ENCODE peak calls at places on chromosome 20, in six cellular contexts. X, G, U, F, T and V are unnamed samples.

GRCh38 chr20:22462975-22463914 is 121.1 kb downstream of the FOXA2 start:
- DNase-seq in X (no peak), G (peak; percentile 70), U (no peak), F (no peak), T (no peak), V (no peak)

GRCh38 chr20:47118201-47118600 is 223.6 kb downstream of the EYA2 start:
- DNase-seq in X (peak; percentile 32), G (no peak), U (no peak), F (no peak), T (no peak), V (no peak)

GRCh38 chr20:1830240-1830639 is 65.0 kb upstream of the SIRPA start:
- DNase-seq in X (peak; percentile 98), G (peak; percentile 86), U (peak; percentile 86), F (peak; percentile 84), T (no peak), V (peak; percentile 99)

GRCh38 chr20:47111576-47111975 is 216.9 kb downstream of the EYA2 start:
- DNase-seq in X (peak; percentile 8), G (no peak), U (no peak), F (no peak), T (no peak), V (no peak)

GRCh38 chr20:25553819-25554296 is 31.5 kb downstream of the NINL start:
- DNase-seq in X (peak; percentile 23), G (no peak), U (no peak), F (no peak), T (no peak), V (no peak)

GRCh38 chr20:31670371-31671228 is 32.9 kb downstream of the COX4I2 start:
- DNase-seq in X (no peak), G (peak; percentile 15), U (peak; percentile 86), F (peak; percentile 86), T (peak; percentile 69), V (no peak)

GRCh38 chr20:57717797-57718196 is 8.0 kb upstream of the PMEPA1 start:
- DNase-seq in X (peak; percentile 78), G (peak; percentile 99), U (no peak), F (no peak), T (no peak), V (no peak)

GRCh38 chr20:10090588-10091166 is 55.9 kb downstream of the ANKEF1 start:
- DNase-seq in X (peak; percentile 51), G (peak; percentile 47), U (no peak), F (peak; percentile 48), T (peak; percentile 13), V (no peak)

GRCh38 chr20:58612021-58612700 is 38.9 kb upstream of the STX16 start:
- DNase-seq in X (peak; percentile 30), G (no peak), U (peak; percentile 53), F (no peak), T (no peak), V (no peak)

GRCh38 chr20:60819511-60819910 is 432.6 kb upstream of the CDH4 start:
- DNase-seq in X (no peak), G (no peak), U (no peak), F (no peak), T (no peak), V (no peak)

GRCh38 chr20:6735913-6736845 is 31.3 kb upstream of the BMP2 start:
- DNase-seq in X (peak; percentile 18), G (no peak), U (no peak), F (peak; percentile 49), T (no peak), V (no peak)

GRCh38 chr20:8066662-8067061 is 47.1 kb upstream of the TMX4 start:
- DNase-seq in X (no peak), G (no peak), U (no peak), F (no peak), T (no peak), V (no peak)

GRCh38 chr20:47568019-47568418 is 66.3 kb downstream of the NCOA3 start:
- DNase-seq in X (peak; percentile 99), G (peak; percentile 83), U (no peak), F (no peak), T (peak; percentile 26), V (no peak)

GRCh38 chr20:17444091-17444490 is 87.1 kb downstream of the BFSP1 start:
- DNase-seq in X (no peak), G (no peak), U (no peak), F (no peak), T (no peak), V (no peak)

GRCh38 chr20:51631011-51631950 is 88.8 kb upstream of the NFATC2 start:
- DNase-seq in X (peak; percentile 99), G (peak; percentile 96), U (no peak), F (no peak), T (peak; percentile 49), V (peak; percentile 92)

GRCh38 chr20:32480361-32481199 is 104.6 kb downstream of the NOL4L start:
- DNase-seq in X (peak; percentile 62), G (no peak), U (peak; percentile 45), F (no peak), T (no peak), V (peak; percentile 78)

GRCh38 chr20:52152921-52153320 is 38.7 kb downstream of the ZFP64 start:
- DNase-seq in X (no peak), G (no peak), U (no peak), F (no peak), T (no peak), V (no peak)

GRCh38 chr20:32969356-32970114 is 34.7 kb downstream of the SUN5 start:
- DNase-seq in X (no peak), G (no peak), U (no peak), F (no peak), T (no peak), V (peak; percentile 73)

GRCh38 chr20:44019638-44020335 is 105.1 kb downstream of the TOX2 start:
- DNase-seq in X (peak; percentile 37), G (no peak), U (no peak), F (no peak), T (no peak), V (peak; percentile 66)

DNA sequence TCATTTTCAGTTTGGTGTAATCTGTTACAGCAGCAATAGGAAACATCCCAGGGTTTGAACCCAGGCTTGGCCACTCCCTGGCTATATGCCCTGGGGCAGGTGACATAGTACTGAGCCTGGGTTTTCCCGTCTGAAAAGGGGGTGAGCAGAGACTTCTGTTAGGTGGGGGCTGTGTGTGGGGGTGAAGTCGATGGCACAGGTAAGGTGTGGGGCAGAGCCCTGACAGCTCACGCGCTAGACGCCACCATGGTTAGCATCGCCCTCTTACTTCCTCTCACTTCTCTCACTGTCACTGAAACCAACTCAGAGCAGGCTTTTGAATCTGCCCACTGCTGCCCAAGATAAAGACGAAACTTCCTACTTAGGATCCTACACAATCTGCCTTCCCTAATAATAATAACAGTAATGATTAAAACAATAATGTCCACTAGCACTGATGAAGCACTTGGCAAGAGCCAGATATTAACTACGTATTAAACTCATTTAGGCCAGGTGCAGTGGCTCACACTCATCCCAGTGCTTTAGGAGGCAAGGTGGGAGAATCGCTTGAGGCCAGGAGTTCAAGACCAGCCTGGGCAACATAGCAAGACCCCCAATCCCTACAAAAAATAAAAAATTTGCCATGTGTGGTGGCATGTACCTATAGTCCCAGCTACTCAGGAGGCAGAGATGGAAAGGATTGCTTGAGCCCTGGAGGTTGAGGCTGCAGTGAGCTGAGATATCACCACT is 117.9 kb upstream of the PTPN1 start:
- DNase-seq in X (no peak), G (no peak), U (no peak), F (no peak), T (no peak), V (no peak)
- H3K27ac ChIP-seq in X (no peak overlapping the region), G (no peak overlapping the region), U (no peak overlapping the region), F (no peak overlapping the region), T (no peak overlapping the region), V (no peak overlapping the region)

GRCh38 chr20:45372646-45373352 is 5.3 kb downstream of the TP53TG5 start:
- DNase-seq in X (no peak), G (no peak), U (peak; percentile 90), F (peak; percentile 76), T (no peak), V (no peak)

GRCh38 chr20:45372241-45372640 is 5.9 kb downstream of the TP53TG5 start:
- DNase-seq in X (no peak), G (no peak), U (no peak), F (no peak), T (no peak), V (no peak)

GRCh38 chr20:45374966-45375365 is 3.2 kb downstream of the TP53TG5 start:
- DNase-seq in X (no peak), G (no peak), U (no peak), F (no peak), T (no peak), V (no peak)

GRCh38 chr20:45374101-45374467 is 4.0 kb downstream of the TP53TG5 start:
- DNase-seq in X (no peak), G (no peak), U (no peak), F (no peak), T (no peak), V (no peak)

DNA sequence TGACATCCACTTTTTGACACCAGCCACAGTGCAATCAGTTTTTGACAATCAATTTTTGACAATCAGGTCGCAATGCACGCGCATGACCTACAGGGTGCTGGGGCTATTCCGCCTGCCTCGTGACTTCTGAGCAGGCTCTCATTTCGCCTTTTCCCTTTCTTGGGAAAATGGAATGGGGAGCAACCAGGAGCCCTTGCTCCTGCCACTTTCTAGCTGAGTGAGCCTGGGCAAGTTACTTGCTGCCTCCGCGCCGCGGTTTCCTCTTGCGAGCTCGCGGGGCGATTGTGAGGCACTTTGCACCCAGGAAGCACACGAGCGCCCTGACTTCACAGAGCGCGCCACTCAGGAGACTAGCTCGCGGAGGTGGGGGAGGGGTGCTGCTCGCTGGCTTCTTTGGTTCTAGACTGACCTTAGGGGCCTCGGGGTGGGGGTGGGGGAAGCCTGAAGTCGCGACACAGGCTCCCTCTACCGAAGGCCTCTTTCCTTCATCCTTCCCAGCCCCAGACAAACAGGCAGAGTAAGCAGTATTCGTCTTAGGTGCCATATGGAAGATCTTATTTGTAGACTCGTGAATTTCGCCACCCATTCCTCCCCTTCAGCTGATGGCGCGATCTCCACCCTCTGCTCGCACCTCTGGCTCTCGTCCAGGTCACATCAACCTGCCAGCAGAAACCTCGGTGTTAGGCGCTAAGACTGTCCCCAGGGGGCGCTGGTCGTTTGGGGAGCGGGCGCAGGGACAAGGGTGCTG is 4.6 kb downstream of the TP53TG5 start:
- DNase-seq in X (peak; percentile 59), G (peak; percentile 57), U (peak; percentile 98), F (peak; percentile 82), T (peak; percentile 95), V (peak; percentile 96)
- H3K4me3 ChIP-seq in X (peak overlapping the region; percentile 69), G (no peak overlapping the region), U (peak overlapping the region; percentile 37), F (peak overlapping the region; percentile 50), T (peak overlapping the region; percentile 60), V (peak overlapping the region; percentile 11)

GRCh38 chr20:19457551-19457950 is 245.1 kb downstream of the SLC24A3 start:
- DNase-seq in X (no peak), G (no peak), U (no peak), F (no peak), T (no peak), V (no peak)

GRCh38 chr20:19451591-19452295 is 239.3 kb downstream of the SLC24A3 start:
- DNase-seq in X (no peak), G (no peak), U (no peak), F (no peak), T (no peak), V (no peak)

GRCh38 chr20:19456600-19457390 is 244.4 kb downstream of the SLC24A3 start:
- DNase-seq in X (no peak), G (no peak), U (no peak), F (no peak), T (no peak), V (no peak)

GRCh38 chr20:19453369-19453768 is 240.9 kb downstream of the SLC24A3 start:
- DNase-seq in X (no peak), G (no peak), U (no peak), F (no peak), T (no peak), V (no peak)

GRCh38 chr20:19453781-19454310 is 241.4 kb downstream of the SLC24A3 start:
- DNase-seq in X (no peak), G (no peak), U (no peak), F (no peak), T (no peak), V (no peak)
- H3K27me3 ChIP-seq in X (no peaks in the 10 kb centered on the region), G (peaks cover 50% of the 10 kb centered on the region), U (no peaks in the 10 kb centered on the region), F (no peaks in the 10 kb centered on the region), T (no peaks in the 10 kb centered on the region), V (no peaks in the 10 kb centered on the region)

GRCh38 chr20:41247523-41248370 is 69.8 kb downstream of the ZHX3 start:
- DNase-seq in X (peak; percentile 3), G (no peak), U (no peak), F (no peak), T (no peak), V (no peak)
- H3K27ac ChIP-seq in X (peak overlapping the region; percentile 9), G (no peak overlapping the region), U (peak overlapping the region; percentile 99), F (peak overlapping the region; percentile 93), T (peak overlapping the region; percentile 82), V (peak overlapping the region; percentile 99)